ENCODE peak calls at places on chromosomes 6 and 20, in seven cellular contexts. One of them, this sample, is unnamed.

GRCh38 chr20:9241721-9242427 is 173.0 kb downstream of the PLCB4 start:
- DNase-seq in tibial nerve: no peak
- DNase-seq in sigmoid colon: no peak
- DNase-seq in upper lobe of left lung: no peak
- DNase-seq in ovary: no peak
- DNase-seq in H1: no peak
- DNase-seq in stomach: no peak
- DNase-seq in this sample: no peak

GRCh38 chr6:78942451-78942850 is 75.1 kb downstream of the IRAK1BP1 start:
- DNase-seq in ovary: no peak
- DNase-seq in stomach: no peak
- DNase-seq in H1: no peak
- DNase-seq in tibial nerve: no peak
- DNase-seq in upper lobe of left lung: no peak
- DNase-seq in sigmoid colon: no peak
- DNase-seq in this sample: no peak

GRCh38 chr6:45478235-45478634 is 100.5 kb upstream of the SUPT3H start:
- DNase-seq in tibial nerve: no peak
- DNase-seq in H1: no peak
- DNase-seq in stomach: no peak
- DNase-seq in sigmoid colon: no peak
- DNase-seq in upper lobe of left lung: no peak
- DNase-seq in ovary: no peak
- DNase-seq in this sample: no peak

GRCh38 chr6:134381926-134382325 is 64.0 kb upstream of the SGK1 start:
- DNase-seq in H1: no peak
- DNase-seq in tibial nerve: no peak
- DNase-seq in sigmoid colon: no peak
- DNase-seq in stomach: peak
- DNase-seq in ovary: no peak
- DNase-seq in upper lobe of left lung: no peak
- DNase-seq in this sample: no peak

GRCh38 chr6:79574636-79575035 is 37.4 kb upstream of the LCA5 start:
- DNase-seq in ovary: no peak
- DNase-seq in tibial nerve: no peak
- DNase-seq in stomach: no peak
- DNase-seq in H1: no peak
- DNase-seq in sigmoid colon: no peak
- DNase-seq in upper lobe of left lung: no peak
- DNase-seq in this sample: no peak

GRCh38 chr6:52746213-52746612 is 17.1 kb downstream of the GSTA2 start:
- DNase-seq in ovary: no peak
- DNase-seq in sigmoid colon: no peak
- DNase-seq in H1: no peak
- DNase-seq in stomach: no peak
- DNase-seq in tibial nerve: no peak
- DNase-seq in upper lobe of left lung: no peak
- DNase-seq in this sample: peak

GRCh38 chr6:166940643-166941068 is 15.7 kb downstream of the RNASET2 start:
- DNase-seq in upper lobe of left lung: no peak
- DNase-seq in H1: no peak
- DNase-seq in stomach: no peak
- DNase-seq in sigmoid colon: no peak
- DNase-seq in tibial nerve: no peak
- DNase-seq in ovary: no peak
- DNase-seq in this sample: no peak

GRCh38 chr6:5084787-5085637 is at the start of gene PPP1R3G:
- DNase-seq in tibial nerve: peak
- DNase-seq in ovary: peak
- DNase-seq in upper lobe of left lung: peak
- DNase-seq in sigmoid colon: peak
- DNase-seq in H1: peak
- DNase-seq in stomach: no peak
- DNase-seq in this sample: no peak

GRCh38 chr6:15616266-15616665 is 46.6 kb downstream of the DTNBP1 start:
- DNase-seq in tibial nerve: no peak
- DNase-seq in upper lobe of left lung: no peak
- DNase-seq in ovary: no peak
- DNase-seq in sigmoid colon: no peak
- DNase-seq in stomach: no peak
- DNase-seq in H1: no peak
- DNase-seq in this sample: no peak

GRCh38 chr6:95601133-95601532 is 23.8 kb downstream of the MANEA start:
- DNase-seq in H1: no peak
- DNase-seq in stomach: no peak
- DNase-seq in upper lobe of left lung: no peak
- DNase-seq in ovary: no peak
- DNase-seq in tibial nerve: no peak
- DNase-seq in sigmoid colon: no peak
- DNase-seq in this sample: no peak

GRCh38 chr20:44038681-44039123 is 124.0 kb downstream of the TOX2 start:
- DNase-seq in H1: peak
- DNase-seq in sigmoid colon: peak
- DNase-seq in tibial nerve: no peak
- DNase-seq in ovary: no peak
- DNase-seq in upper lobe of left lung: no peak
- DNase-seq in stomach: peak
- DNase-seq in this sample: peak

GRCh38 chr6:149094156-149094555 is 223.4 kb upstream of the TAB2 start:
- DNase-seq in sigmoid colon: no peak
- DNase-seq in tibial nerve: no peak
- DNase-seq in H1: no peak
- DNase-seq in ovary: no peak
- DNase-seq in stomach: no peak
- DNase-seq in upper lobe of left lung: no peak
- DNase-seq in this sample: no peak

GRCh38 chr20:8305449-8305978 is 173.4 kb downstream of the PLCB1 start:
- DNase-seq in upper lobe of left lung: no peak
- DNase-seq in stomach: peak
- DNase-seq in tibial nerve: peak
- DNase-seq in ovary: no peak
- DNase-seq in H1: peak
- DNase-seq in sigmoid colon: no peak
- DNase-seq in this sample: no peak

GRCh38 chr6:91304506-91304905 is 717.6 kb upstream of the MAP3K7 start:
- DNase-seq in sigmoid colon: no peak
- DNase-seq in upper lobe of left lung: no peak
- DNase-seq in ovary: no peak
- DNase-seq in H1: no peak
- DNase-seq in tibial nerve: no peak
- DNase-seq in stomach: no peak
- DNase-seq in this sample: no peak

GRCh38 chr6:100462990-100463684 is 1.6 kb downstream of the SIM1 start:
- DNase-seq in upper lobe of left lung: no peak
- DNase-seq in stomach: no peak
- DNase-seq in ovary: no peak
- DNase-seq in tibial nerve: no peak
- DNase-seq in sigmoid colon: no peak
- DNase-seq in H1: no peak
- DNase-seq in this sample: peak

GRCh38 chr6:107540465-107540857 is 50.5 kb downstream of the SOBP start:
- DNase-seq in H1: no peak
- DNase-seq in sigmoid colon: no peak
- DNase-seq in tibial nerve: no peak
- DNase-seq in ovary: no peak
- DNase-seq in stomach: no peak
- DNase-seq in upper lobe of left lung: no peak
- DNase-seq in this sample: no peak

GRCh38 chr6:152380993-152381898 is 255.9 kb downstream of the SYNE1 start:
- DNase-seq in stomach: peak
- DNase-seq in H1: no peak
- DNase-seq in upper lobe of left lung: peak
- DNase-seq in tibial nerve: peak
- DNase-seq in sigmoid colon: peak
- DNase-seq in ovary: peak
- DNase-seq in this sample: no peak

GRCh38 chr6:158255280-158255973 is 56.8 kb upstream of the TULP4 start:
- DNase-seq in upper lobe of left lung: no peak
- DNase-seq in H1: no peak
- DNase-seq in tibial nerve: no peak
- DNase-seq in sigmoid colon: no peak
- DNase-seq in stomach: no peak
- DNase-seq in ovary: no peak
- DNase-seq in this sample: no peak

GRCh38 chr20:36408219-36408618 is 102.1 kb downstream of the DLGAP4 start:
- DNase-seq in stomach: peak
- DNase-seq in upper lobe of left lung: no peak
- DNase-seq in sigmoid colon: no peak
- DNase-seq in tibial nerve: no peak
- DNase-seq in H1: no peak
- DNase-seq in ovary: no peak
- DNase-seq in this sample: no peak

GRCh38 chr6:129744201-129744879 is 34.4 kb upstream of the ARHGAP18 start:
- DNase-seq in stomach: no peak
- DNase-seq in tibial nerve: no peak
- DNase-seq in upper lobe of left lung: no peak
- DNase-seq in H1: no peak
- DNase-seq in ovary: peak
- DNase-seq in sigmoid colon: peak
- DNase-seq in this sample: no peak

GRCh38 chr6:23031986-23032385 is 462.6 kb downstream of the HDGFL1 start:
- DNase-seq in stomach: no peak
- DNase-seq in sigmoid colon: no peak
- DNase-seq in tibial nerve: no peak
- DNase-seq in H1: no peak
- DNase-seq in upper lobe of left lung: no peak
- DNase-seq in ovary: no peak
- DNase-seq in this sample: no peak

GRCh38 chr20:58752565-58752964 is 60.0 kb downstream of the NPEPL1 start:
- DNase-seq in sigmoid colon: no peak
- DNase-seq in tibial nerve: no peak
- DNase-seq in stomach: peak
- DNase-seq in H1: no peak
- DNase-seq in upper lobe of left lung: no peak
- DNase-seq in ovary: no peak
- DNase-seq in this sample: peak

GRCh38 chr20:59157961-59158541 is 5.6 kb upstream of the ZNF831 start:
- DNase-seq in upper lobe of left lung: no peak
- DNase-seq in sigmoid colon: no peak
- DNase-seq in H1: no peak
- DNase-seq in tibial nerve: no peak
- DNase-seq in ovary: no peak
- DNase-seq in stomach: no peak
- DNase-seq in this sample: no peak

GRCh38 chr20:63692436-63693078 is 3.9 kb upstream of the TNFRSF6B start:
- DNase-seq in H1: no peak
- DNase-seq in stomach: no peak
- DNase-seq in upper lobe of left lung: peak
- DNase-seq in ovary: no peak
- DNase-seq in sigmoid colon: peak
- DNase-seq in tibial nerve: no peak
- DNase-seq in this sample: no peak

GRCh38 chr20:62387219-62387913 is 463 bp downstream of the RPS21 start:
- DNase-seq in ovary: no peak
- DNase-seq in tibial nerve: no peak
- DNase-seq in stomach: no peak
- DNase-seq in sigmoid colon: no peak
- DNase-seq in H1: no peak
- DNase-seq in upper lobe of left lung: no peak
- DNase-seq in this sample: no peak

GRCh38 chr20:46559685-46560440 is 9.4 kb upstream of the OCSTAMP start:
- DNase-seq in sigmoid colon: no peak
- DNase-seq in ovary: no peak
- DNase-seq in upper lobe of left lung: no peak
- DNase-seq in H1: no peak
- DNase-seq in stomach: no peak
- DNase-seq in tibial nerve: no peak
- DNase-seq in this sample: no peak

GRCh38 chr6:43986177-43986825 is 141.0 kb downstream of the MRPL14 start:
- DNase-seq in ovary: no peak
- DNase-seq in sigmoid colon: peak
- DNase-seq in tibial nerve: no peak
- DNase-seq in upper lobe of left lung: no peak
- DNase-seq in stomach: no peak
- DNase-seq in H1: no peak
- DNase-seq in this sample: no peak
- TF ChIP-seq EP300 in ovary: no peak
- TF ChIP-seq EP300 in sigmoid colon: no peak
- TF ChIP-seq EP300 in tibial nerve: no peak
- TF ChIP-seq EP300 in upper lobe of left lung: no peak
- TF ChIP-seq EP300 in stomach: no peak
- TF ChIP-seq EP300 in H1: no peak
- TF ChIP-seq EP300 in this sample: no peak

GRCh38 chr6:150528648-150529285 is 70.9 kb upstream of the PLEKHG1 start:
- DNase-seq in upper lobe of left lung: no peak
- DNase-seq in H1: peak
- DNase-seq in stomach: no peak
- DNase-seq in ovary: peak
- DNase-seq in sigmoid colon: peak
- DNase-seq in tibial nerve: peak
- DNase-seq in this sample: no peak
- TF ChIP-seq EP300 in upper lobe of left lung: no peak
- TF ChIP-seq EP300 in H1: no peak
- TF ChIP-seq EP300 in stomach: no peak
- TF ChIP-seq EP300 in ovary: no peak
- TF ChIP-seq EP300 in sigmoid colon: no peak
- TF ChIP-seq EP300 in tibial nerve: no peak
- TF ChIP-seq EP300 in this sample: no peak

GRCh38 chr20:18465536-18466200 is 1.2 kb downstream of the DZANK1 start:
- DNase-seq in sigmoid colon: no peak
- DNase-seq in stomach: no peak
- DNase-seq in upper lobe of left lung: no peak
- DNase-seq in ovary: no peak
- DNase-seq in tibial nerve: no peak
- DNase-seq in H1: no peak
- DNase-seq in this sample: no peak

GRCh38 chr20:18466574-18466893 is 296 bp downstream of the DZANK1 start:
- DNase-seq in stomach: no peak
- DNase-seq in H1: no peak
- DNase-seq in sigmoid colon: no peak
- DNase-seq in tibial nerve: no peak
- DNase-seq in upper lobe of left lung: no peak
- DNase-seq in ovary: no peak
- DNase-seq in this sample: no peak

GRCh38 chr20:18466894-18467678 is at the start of the genes DZANK1 and POLR3F:
- DNase-seq in sigmoid colon: peak
- DNase-seq in H1: peak
- DNase-seq in tibial nerve: peak
- DNase-seq in upper lobe of left lung: peak
- DNase-seq in ovary: peak
- DNase-seq in stomach: peak
- DNase-seq in this sample: peak
- TF ChIP-seq EP300 in sigmoid colon: no peak
- TF ChIP-seq EP300 in H1: peak
- TF ChIP-seq EP300 in tibial nerve: peak
- TF ChIP-seq EP300 in upper lobe of left lung: no peak
- TF ChIP-seq EP300 in ovary: no peak
- TF ChIP-seq EP300 in stomach: no peak
- TF ChIP-seq EP300 in this sample: no peak

GRCh38 chr6:48027704-48028435 is 83.1 kb downstream of the PTCHD4 start:
- DNase-seq in H1: no peak
- DNase-seq in upper lobe of left lung: no peak
- DNase-seq in stomach: no peak
- DNase-seq in sigmoid colon: no peak
- DNase-seq in tibial nerve: no peak
- DNase-seq in ovary: no peak
- DNase-seq in this sample: no peak

GRCh38 chr6:48021904-48022303 is 89.1 kb downstream of the PTCHD4 start:
- DNase-seq in tibial nerve: no peak
- DNase-seq in stomach: no peak
- DNase-seq in sigmoid colon: no peak
- DNase-seq in upper lobe of left lung: no peak
- DNase-seq in ovary: no peak
- DNase-seq in H1: no peak
- DNase-seq in this sample: no peak

GRCh38 chr6:48024956-48025355 is 86.0 kb downstream of the PTCHD4 start:
- DNase-seq in ovary: no peak
- DNase-seq in tibial nerve: no peak
- DNase-seq in stomach: no peak
- DNase-seq in H1: no peak
- DNase-seq in upper lobe of left lung: no peak
- DNase-seq in sigmoid colon: no peak
- DNase-seq in this sample: no peak
- TF ChIP-seq EP300 in ovary: no peak
- TF ChIP-seq EP300 in tibial nerve: no peak
- TF ChIP-seq EP300 in stomach: no peak
- TF ChIP-seq EP300 in H1: no peak
- TF ChIP-seq EP300 in upper lobe of left lung: no peak
- TF ChIP-seq EP300 in sigmoid colon: no peak
- TF ChIP-seq EP300 in this sample: no peak